ENCODE peak calls at places on chromosome 2, in seven cellular contexts. I, R, V, K, A, P and Z are unnamed samples.

GRCh38 chr2:49621014-49621413 is 466.7 kb upstream of the FSHR start:
- DNase-seq in I (no peak), R (no peak), V (no peak), K (no peak), A (no peak), P (no peak), Z (no peak)

GRCh38 chr2:186617771-186618170 is 27.9 kb downstream of the ITGAV start:
- DNase-seq in I (no peak), R (no peak), V (no peak), K (no peak), A (no peak), P (no peak), Z (no peak)

GRCh38 chr2:201769664-201770373 is 10.9 kb downstream of the ALS2 start:
- DNase-seq in I (no peak), R (no peak), V (no peak), K (no peak), A (no peak), P (no peak), Z (no peak)

GRCh38 chr2:228657807-228658402 is 476.4 kb upstream of the SPHKAP start:
- DNase-seq in I (no peak), R (no peak), V (no peak), K (no peak), A (no peak), P (no peak), Z (peak)

GRCh38 chr2:150872919-150873772 is 385.7 kb upstream of the RND3 start:
- DNase-seq in I (no peak), R (no peak), V (no peak), K (no peak), A (no peak), P (no peak), Z (no peak)

GRCh38 chr2:42618972-42619371 is 50.5 kb downstream of the MTA3 start:
- DNase-seq in I (no peak), R (no peak), V (no peak), K (no peak), A (no peak), P (no peak), Z (no peak)

GRCh38 chr2:128275498-128276045 is 43.1 kb downstream of the HS6ST1 start:
- DNase-seq in I (no peak), R (no peak), V (no peak), K (peak), A (no peak), P (no peak), Z (no peak)

GRCh38 chr2:215441560-215442391 is 5.9 kb upstream of the FN1 start:
- DNase-seq in I (no peak), R (no peak), V (no peak), K (no peak), A (no peak), P (no peak), Z (no peak)

GRCh38 chr2:7430869-7431641 is 513.8 kb downstream of the RNF144A start:
- DNase-seq in I (no peak), R (peak), V (peak), K (peak), A (peak), P (peak), Z (peak)

GRCh38 chr2:181177376-181177775 is 197.0 kb downstream of the UBE2E3 start:
- DNase-seq in I (no peak), R (no peak), V (no peak), K (no peak), A (no peak), P (no peak), Z (no peak)

GRCh38 chr2:63029058-63029457 is 21.6 kb upstream of the OTX1 start:
- DNase-seq in I (no peak), R (no peak), V (no peak), K (no peak), A (no peak), P (no peak), Z (no peak)

GRCh38 chr2:9771481-9772017 is 71.7 kb upstream of the TAF1B start:
- DNase-seq in I (peak), R (no peak), V (no peak), K (no peak), A (no peak), P (no peak), Z (no peak)

GRCh38 chr2:234559609-234560008 is 62.7 kb upstream of the ARL4C start:
- DNase-seq in I (no peak), R (no peak), V (no peak), K (no peak), A (no peak), P (no peak), Z (no peak)

GRCh38 chr2:142868281-142868762 is 9.1 kb upstream of the KYNU start:
- DNase-seq in I (no peak), R (peak), V (peak), K (peak), A (peak), P (peak), Z (no peak)

GRCh38 chr2:10514287-10514686 is 66.2 kb upstream of the ODC1 start:
- DNase-seq in I (no peak), R (no peak), V (no peak), K (peak), A (no peak), P (no peak), Z (no peak)

GRCh38 chr2:160317113-160318099 is 117.3 kb upstream of the ITGB6 start:
- DNase-seq in I (no peak), R (no peak), V (peak), K (no peak), A (no peak), P (no peak), Z (no peak)

GRCh38 chr2:237403024-237403882 is 10.7 kb downstream of the COL6A3 start:
- DNase-seq in I (no peak), R (no peak), V (no peak), K (no peak), A (no peak), P (no peak), Z (no peak)

GRCh38 chr2:8534729-8535397 is 147.0 kb upstream of the ID2 start:
- DNase-seq in I (peak), R (peak), V (peak), K (peak), A (peak), P (peak), Z (no peak)

GRCh38 chr2:96306370-96306769 is 1.0 kb upstream of the SNRNP200 start:
- DNase-seq in I (no peak), R (no peak), V (no peak), K (no peak), A (no peak), P (no peak), Z (no peak)

GRCh38 chr2:235570966-235571692 is 77.3 kb downstream of the AGAP1 start:
- DNase-seq in I (no peak), R (no peak), V (peak), K (no peak), A (no peak), P (no peak), Z (no peak)

GRCh38 chr2:132896073-132896472 is 226.1 kb upstream of the LYPD1 start:
- DNase-seq in I (no peak), R (no peak), V (no peak), K (no peak), A (no peak), P (no peak), Z (no peak)

GRCh38 chr2:70616168-70616694 is 62.6 kb upstream of the TGFA start:
- DNase-seq in I (no peak), R (peak), V (peak), K (no peak), A (peak), P (no peak), Z (no peak)

GRCh38 chr2:96891591-96892333 is 21.9 kb upstream of the SEMA4C start:
- DNase-seq in I (no peak), R (no peak), V (no peak), K (peak), A (no peak), P (no peak), Z (no peak)

GRCh38 chr2:147569426-147569825 is 275.4 kb upstream of the ACVR2A start:
- DNase-seq in I (no peak), R (no peak), V (no peak), K (no peak), A (no peak), P (no peak), Z (no peak)

GRCh38 chr2:105701042-105701441 is 43.7 kb upstream of the NCK2 start:
- DNase-seq in I (no peak), R (no peak), V (no peak), K (no peak), A (no peak), P (no peak), Z (no peak)

GRCh38 chr2:134246154-134246874 is 7.6 kb upstream of the MGAT5 start:
- DNase-seq in I (no peak), R (no peak), V (no peak), K (no peak), A (no peak), P (no peak), Z (no peak)

GRCh38 chr2:127419448-127420038 is 1.3 kb downstream of the PROC start:
- DNase-seq in I (no peak), R (peak), V (no peak), K (peak), A (no peak), P (no peak), Z (peak)

GRCh38 chr2:33478968-33479691 is 2.7 kb downstream of the RASGRP3 start:
- DNase-seq in I (no peak), R (no peak), V (peak), K (no peak), A (peak), P (peak), Z (no peak)

GRCh38 chr2:27762951-27763906 is 8.3 kb upstream of the MRPL33 start:
- DNase-seq in I (no peak), R (no peak), V (no peak), K (no peak), A (no peak), P (no peak), Z (no peak)

GRCh38 chr2:88698498-88699233 is 7.2 kb downstream of the RPIA start:
- DNase-seq in I (no peak), R (peak), V (peak), K (no peak), A (peak), P (no peak), Z (no peak)

GRCh38 chr2:37573818-37574388 is 97.5 kb downstream of the CDC42EP3 start:
- DNase-seq in I (no peak), R (no peak), V (no peak), K (no peak), A (no peak), P (no peak), Z (no peak)

GRCh38 chr2:13121096-13121495 is 404.4 kb downstream of the TRIB2 start:
- DNase-seq in I (no peak), R (no peak), V (no peak), K (no peak), A (no peak), P (no peak), Z (no peak)

GRCh38 chr2:76867854-76868253 is 654.3 kb downstream of the LRRTM4 start:
- DNase-seq in I (no peak), R (no peak), V (no peak), K (no peak), A (no peak), P (no peak), Z (no peak)

DNA sequence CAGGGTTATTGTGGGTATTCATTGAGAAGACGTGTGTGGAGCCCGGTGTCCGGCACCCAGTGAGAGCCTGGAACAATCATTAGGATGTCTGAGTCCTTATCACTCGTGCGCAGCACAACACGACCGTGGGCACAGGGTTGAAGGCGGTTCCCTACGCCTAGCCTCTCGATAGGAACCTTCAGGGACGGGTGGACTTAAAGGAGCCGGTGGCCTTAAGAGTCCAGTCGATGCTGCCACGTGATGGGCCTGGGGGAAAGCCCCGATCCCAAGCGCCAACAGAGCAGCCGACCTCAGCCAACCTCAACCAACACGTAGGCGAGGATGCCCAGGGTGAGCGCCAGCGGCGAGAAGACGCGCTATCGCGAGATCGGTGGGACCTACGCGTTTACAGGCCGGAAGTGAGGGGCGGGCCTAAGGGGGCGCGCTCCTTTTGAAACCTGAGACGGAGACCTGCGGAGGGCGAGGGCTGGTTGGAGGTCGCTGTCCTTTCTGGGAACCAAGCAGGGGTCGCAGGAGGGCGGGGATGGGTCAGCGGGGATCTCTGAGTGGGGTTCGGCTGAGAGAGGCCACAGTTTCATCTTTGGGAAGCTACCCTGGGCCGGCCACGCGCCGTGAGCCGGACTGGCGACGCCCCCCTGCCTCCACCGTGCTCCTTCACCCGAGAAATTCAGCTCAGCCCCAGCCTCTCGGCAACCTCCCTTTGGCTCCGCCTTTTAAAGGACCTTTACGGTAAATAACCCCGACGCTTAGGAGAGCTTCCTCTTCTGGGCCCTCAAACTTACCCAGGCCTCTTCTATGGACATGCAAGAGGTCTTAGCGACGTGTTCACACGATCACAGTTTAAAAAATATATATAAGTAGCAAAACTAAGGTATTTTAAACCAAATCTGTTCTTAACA is 28.3 kb downstream of the WNT10A start:
- DNase-seq in I (peak), R (peak), V (peak), K (peak), A (peak), P (peak), Z (peak)
- TF ChIP-seq CTCF in I (no peak), R (no peak), V (no peak), K (no peak), A (no peak), P (no peak), Z (no peak)

GRCh38 chr2:239225921-239226561 is 174.8 kb downstream of the HDAC4 start:
- DNase-seq in I (no peak), R (no peak), V (no peak), K (no peak), A (no peak), P (no peak), Z (no peak)
- TF ChIP-seq CTCF in I (no peak), R (no peak), V (no peak), K (no peak), A (no peak), P (no peak), Z (no peak)

DNA sequence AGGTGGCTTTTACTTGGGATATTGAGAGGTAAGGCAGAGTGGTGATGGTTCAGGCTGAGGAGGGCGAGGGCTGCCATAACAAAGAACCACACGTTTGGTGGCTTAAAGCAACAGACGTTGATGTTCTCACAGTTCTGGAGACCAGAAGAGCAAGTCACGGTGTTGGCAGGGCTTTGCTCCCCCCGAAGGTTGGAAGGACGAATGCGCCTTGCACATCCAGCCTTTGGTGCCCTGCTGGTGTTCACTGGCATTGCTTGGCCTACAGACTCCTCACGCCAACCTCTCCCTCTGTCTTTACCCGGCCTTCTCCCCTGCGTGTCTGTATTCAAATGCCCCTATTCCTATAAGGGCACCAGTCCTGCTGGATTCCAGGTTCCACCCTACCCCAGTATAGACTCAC is 125.4 kb downstream of the TPO start:
- DNase-seq in I (no peak), R (no peak), V (peak), K (no peak), A (no peak), P (no peak), Z (no peak)
- TF ChIP-seq CTCF in I (no peak), R (no peak), V (no peak), K (peak), A (no peak), P (no peak), Z (no peak)

DNA sequence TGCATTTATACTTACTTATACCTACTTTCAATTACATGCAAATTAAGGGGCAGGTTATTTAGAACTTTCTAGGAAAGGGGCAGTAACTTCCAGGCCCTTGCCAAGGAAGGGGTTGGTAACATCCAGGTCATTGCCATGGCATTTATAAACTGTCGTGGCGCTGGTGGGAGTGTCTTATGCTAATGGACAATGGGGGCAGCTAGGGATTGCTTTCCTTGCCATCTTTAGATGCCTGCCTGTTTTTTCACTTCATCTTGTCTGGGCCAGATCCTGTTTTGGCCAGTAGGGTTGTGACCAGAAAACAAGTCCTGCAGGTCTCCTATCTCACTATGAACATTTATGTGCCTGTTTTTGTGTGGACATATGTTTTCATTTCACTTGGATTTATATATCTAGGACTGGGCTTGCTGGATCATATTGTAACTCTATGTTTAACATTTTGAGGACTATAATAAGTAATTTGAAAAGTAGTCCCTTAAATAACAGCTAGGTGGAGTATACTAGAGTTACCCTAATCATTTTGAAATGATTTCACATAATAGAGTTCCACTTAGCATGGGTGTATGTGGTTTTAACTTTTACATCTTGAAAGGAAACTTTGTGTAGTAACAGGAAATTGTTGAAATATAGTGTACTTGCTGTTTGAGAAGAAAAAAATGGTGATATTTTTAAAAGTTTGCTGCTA is 56.1 kb downstream of the LCLAT1 start:
- DNase-seq in I (no peak), R (no peak), V (no peak), K (no peak), A (no peak), P (no peak), Z (no peak)
- TF ChIP-seq CTCF in I (no peak), R (no peak), V (no peak), K (peak), A (no peak), P (peak), Z (no peak)